ENCODE peak calls at places on chromosome 4, in five cellular contexts. K is GM12878, M is transverse colon, R is K562, H is upper lobe of left lung. E is an unnamed sample. For H3K27me3, the result is how much of the 10 kb centered on the place peaks cover.

GRCh38 chr4:2860391-2861348 is 17.0 kb downstream of the ADD1 start:
- DNase-seq in K (no peak), M (no peak), R (peak), H (no peak), E (no peak)

GRCh38 chr4:131499139-131499873 is 1649.8 kb upstream of the PCDH10 start:
- DNase-seq in K (no peak), M (no peak), R (no peak), H (no peak), E (no peak)

GRCh38 chr4:89071311-89071710 is 14.3 kb upstream of the FAM13A start:
- DNase-seq in K (no peak), M (no peak), R (no peak), H (no peak), E (no peak)

GRCh38 chr4:74098628-74098995 is 383 bp downstream of the CXCL2 start:
- DNase-seq in K (no peak), M (peak), R (no peak), H (no peak), E (no peak)

GRCh38 chr4:82787342-82787741 is 11.3 kb downstream of the SCD5 start:
- DNase-seq in K (no peak), M (no peak), R (no peak), H (no peak), E (no peak)

GRCh38 chr4:92136434-92136833 is 167.3 kb upstream of the GRID2 start:
- DNase-seq in K (no peak), M (no peak), R (no peak), H (no peak), E (no peak)

GRCh38 chr4:108840426-108840975 is 77.6 kb upstream of the ETNPPL start:
- DNase-seq in K (no peak), M (no peak), R (no peak), H (no peak), E (no peak)

GRCh38 chr4:154616731-154617130 is 4.3 kb upstream of the FGG start:
- DNase-seq in K (peak), M (no peak), R (no peak), H (no peak), E (no peak)

GRCh38 chr4:2253160-2254084 is 8.5 kb downstream of the MXD4 start:
- DNase-seq in K (no peak), M (no peak), R (no peak), H (peak), E (peak)

GRCh38 chr4:111697176-111697962 is 447.9 kb upstream of the FAM241A start:
- DNase-seq in K (no peak), M (no peak), R (no peak), H (no peak), E (no peak)

GRCh38 chr4:18033111-18034085 is 11.8 kb upstream of the LCORL start:
- DNase-seq in K (no peak), M (no peak), R (no peak), H (no peak), E (no peak)

GRCh38 chr4:95637047-95637600 is 88.4 kb upstream of the UNC5C start:
- DNase-seq in K (no peak), M (no peak), R (no peak), H (no peak), E (no peak)

GRCh38 chr4:85967872-85968271 is 392.0 kb downstream of the MAPK10 start:
- DNase-seq in K (no peak), M (no peak), R (no peak), H (no peak), E (no peak)

GRCh38 chr4:89496851-89497250 is 189.3 kb upstream of the GPRIN3 start:
- DNase-seq in K (no peak), M (no peak), R (no peak), H (no peak), E (no peak)

DNA sequence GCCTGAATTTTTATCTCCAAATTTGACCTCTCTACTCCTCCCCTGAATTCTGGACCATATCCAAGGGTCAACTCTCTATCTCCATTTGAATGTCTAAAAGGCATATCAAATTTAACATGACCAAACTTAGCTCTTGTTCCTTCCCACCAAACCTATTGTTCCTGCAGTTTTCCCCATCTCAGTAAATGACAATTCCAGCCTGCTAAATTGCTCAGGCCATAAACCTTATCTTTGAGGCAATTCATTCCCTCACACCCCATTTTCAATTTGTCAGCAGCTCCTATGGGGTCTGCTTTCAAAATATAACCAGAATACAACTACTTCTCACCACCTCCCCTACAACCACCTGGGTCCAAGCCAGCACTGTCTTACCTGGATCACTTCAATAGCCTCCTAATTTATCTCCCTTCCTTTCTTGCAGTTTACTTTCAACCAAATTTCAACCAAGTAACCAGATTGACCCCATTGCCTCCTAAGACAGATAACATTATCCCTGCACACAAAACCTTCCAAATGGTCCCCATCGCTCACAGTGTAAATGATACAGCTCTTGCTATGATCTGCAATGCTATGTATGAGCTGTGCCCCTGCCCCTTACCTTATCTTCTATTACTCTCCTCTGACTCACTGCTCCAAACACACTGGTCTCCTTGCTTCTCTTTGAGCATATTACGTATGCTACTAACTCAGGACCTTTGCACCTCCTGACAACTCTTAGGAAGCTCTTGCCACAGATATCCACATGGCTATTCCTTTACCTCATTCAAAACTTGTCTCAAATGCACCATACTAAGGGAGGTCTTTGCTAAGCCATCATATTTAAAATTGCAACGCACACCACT is 66.0 kb downstream of the CAMK2D start:
- DNase-seq in K (no peak), M (no peak), R (no peak), H (no peak), E (no peak)
- H3K27me3 ChIP-seq in K (under half), M (under half), R (under half), H (under half), E (under half)

DNA sequence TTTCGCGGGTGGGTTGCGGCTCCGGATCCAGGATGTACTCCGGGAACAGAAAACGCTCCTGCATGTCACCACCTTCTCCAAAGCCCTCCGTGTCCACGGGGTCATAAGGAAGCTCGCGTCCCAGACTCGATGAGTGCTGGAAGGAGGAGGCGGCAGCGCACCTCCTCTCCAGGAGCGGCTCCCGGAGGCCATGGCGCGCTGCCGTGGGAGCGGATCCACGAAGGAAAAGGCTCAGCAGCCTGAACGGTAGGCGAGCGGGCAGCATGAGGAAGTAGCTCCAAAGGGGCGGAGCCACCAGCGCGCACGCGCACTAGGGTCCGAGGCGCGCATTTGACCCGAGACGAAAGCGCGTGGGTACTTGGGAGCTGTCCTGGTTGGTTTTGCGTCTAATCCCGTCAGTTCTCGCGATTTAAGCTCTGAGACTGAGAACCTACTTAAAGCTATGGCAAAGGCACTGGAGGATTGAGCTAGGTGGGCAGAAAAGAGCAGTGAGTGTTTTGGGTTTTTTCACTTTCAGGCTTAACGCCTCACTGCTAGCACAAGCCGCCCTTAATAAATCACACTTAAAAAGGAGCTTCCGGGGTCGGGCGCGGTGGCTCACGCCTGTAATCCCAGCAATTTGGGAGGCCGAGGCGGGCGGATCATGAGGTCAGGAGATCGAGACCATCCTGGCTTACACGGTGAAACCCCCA is at the start of gene NOA1:
- DNase-seq in K (peak), M (peak), R (peak), H (peak), E (peak)
- TF ChIP-seq POLR2A in K (peak), M (peak), R (peak), H (peak), E (no peak)

GRCh38 chr4:121790976-121791375 is 10.1 kb upstream of the EXOSC9 start:
- DNase-seq in K (no peak), M (no peak), R (peak), H (no peak), E (no peak)
- TF ChIP-seq POLR2AphosphoS5 in K (no peak), M (no peak), R (peak), H (no peak), E (no peak)

DNA sequence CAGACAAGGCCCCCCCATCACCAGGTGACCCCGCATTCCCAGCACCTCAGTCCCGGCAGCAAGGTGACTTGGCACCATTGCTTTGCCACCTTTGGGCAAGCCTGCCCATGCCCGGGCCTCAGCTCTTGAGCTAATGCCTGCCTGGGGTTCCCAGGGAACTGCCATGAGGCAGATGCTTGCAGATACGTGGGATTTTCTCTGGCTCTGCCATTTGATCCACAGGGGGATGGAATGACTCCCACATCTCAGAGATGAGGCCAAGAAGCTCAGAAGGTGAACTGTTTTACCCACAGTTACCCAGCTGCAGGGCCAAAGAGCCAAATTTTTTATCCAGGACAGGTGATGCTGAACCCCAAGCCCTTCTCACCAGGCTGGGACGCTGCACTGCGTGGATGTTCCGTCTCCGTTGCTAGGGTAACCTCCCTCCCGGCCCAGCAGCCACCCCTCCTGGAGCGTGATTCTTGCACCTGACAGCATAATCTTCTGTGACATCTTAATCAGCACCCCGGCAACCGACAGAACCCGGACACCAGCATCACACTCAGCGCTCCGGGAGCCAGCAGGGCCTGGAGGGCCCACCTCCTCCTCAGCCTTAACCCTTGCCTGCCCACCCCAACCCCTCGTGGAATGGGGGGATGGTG is 15.7 kb upstream of the MSX1 start:
- DNase-seq in K (no peak), M (no peak), R (no peak), H (no peak), E (no peak)
- H3K27me3 ChIP-seq in K (under half), M (under half), R (under half), H (under half), E (under half)

GRCh38 chr4:6929735-6930464 is 20.3 kb downstream of the TBC1D14 start:
- DNase-seq in K (no peak), M (peak), R (no peak), H (no peak), E (no peak)
- TF ChIP-seq POLR2A in K (no peak), M (peak), R (no peak), H (no peak), E (no peak)

GRCh38 chr4:147117400-147117799 is 171.7 kb upstream of the TTC29 start:
- DNase-seq in K (no peak), M (no peak), R (no peak), H (no peak), E (no peak)

GRCh38 chr4:147122697-147123472 is 177.2 kb upstream of the TTC29 start:
- DNase-seq in K (no peak), M (no peak), R (no peak), H (no peak), E (no peak)

GRCh38 chr4:147118523-147118922 is 172.9 kb upstream of the TTC29 start:
- DNase-seq in K (peak), M (no peak), R (no peak), H (no peak), E (no peak)
- TF ChIP-seq POLR2AphosphoS5 in K (no peak), M (no peak), R (no peak), H (no peak), E (no peak)

GRCh38 chr4:75122424-75123014 is 189.6 kb downstream of the PARM1 start:
- DNase-seq in K (no peak), M (no peak), R (no peak), H (no peak), E (no peak)
- H3K27me3 ChIP-seq in K (under half), M (under half), R (under half), H (under half), E (under half)

GRCh38 chr4:15995826-15996225 is 32.9 kb upstream of the FGFBP2 start:
- DNase-seq in K (no peak), M (no peak), R (no peak), H (no peak), E (no peak)
- TF ChIP-seq POLR2A in K (no peak), M (no peak), R (no peak), H (no peak), E (no peak)

GRCh38 chr4:184310171-184310567 is 92.5 kb upstream of the ENPP6 start:
- DNase-seq in K (no peak), M (peak), R (peak), H (peak), E (no peak)
- TF ChIP-seq POLR2AphosphoS5 in K (peak), M (no peak), R (no peak), H (no peak), E (no peak)

GRCh38 chr4:80220711-80221110 is 23.4 kb downstream of the PRDM8 start:
- DNase-seq in K (no peak), M (no peak), R (no peak), H (no peak), E (no peak)
- H3K27me3 ChIP-seq in K (under half), M (under half), R (under half), H (under half), E (under half)